ENCODE peak calls at places on chromosomes 6 and 20, in seven cellular contexts. U is H1, W is HCT116, Y is SK-N-SH, G is GM12878, L is HepG2, O is K562. C is an unnamed sample.

GRCh38 chr6:150747155-150747554 is 118.3 kb upstream of the MTHFD1L start:
- DNase-seq in W (no peak), O (no peak), U (no peak), Y (no peak), L (no peak), G (no peak), C (no peak)

GRCh38 chr20:11849270-11849920 is 68.3 kb upstream of the BTBD3 start:
- DNase-seq in U (no peak), W (no peak), G (no peak), O (no peak), L (no peak), Y (no peak), C (no peak)

GRCh38 chr6:108874470-108875160 is 26.4 kb downstream of the ARMC2 start:
- DNase-seq in W (no peak), O (no peak), L (no peak), U (no peak), Y (no peak), G (peak), C (peak)

GRCh38 chr20:23115823-23116222 is 29.7 kb upstream of the CD93 start:
- DNase-seq in O (no peak), U (no peak), G (peak), L (no peak), W (no peak), Y (no peak), C (no peak)

GRCh38 chr6:11769816-11770545 is 8.6 kb downstream of the ADTRP start:
- DNase-seq in W (no peak), O (peak), U (peak), Y (no peak), L (no peak), G (no peak), C (no peak)

GRCh38 chr6:6788394-6789020 is 200.0 kb downstream of the LY86 start:
- DNase-seq in G (no peak), L (no peak), W (no peak), O (peak), Y (no peak), U (peak), C (peak)

GRCh38 chr20:45583502-45583901 is 4.4 kb upstream of the WFDC8 start:
- DNase-seq in W (no peak), Y (no peak), G (no peak), O (no peak), L (no peak), U (no peak), C (no peak)

GRCh38 chr6:168193816-168194701 is 115.0 kb upstream of the FRMD1 start:
- DNase-seq in G (no peak), Y (peak), U (peak), W (peak), L (peak), O (peak), C (no peak)

GRCh38 chr20:39298116-39298515 is 336.0 kb downstream of the DHX35 start:
- DNase-seq in W (no peak), O (no peak), L (no peak), U (no peak), Y (no peak), G (no peak), C (no peak)

GRCh38 chr6:63140682-63141318 is 70.5 kb upstream of the FKBP1C start:
- DNase-seq in L (no peak), U (no peak), W (no peak), Y (no peak), O (no peak), G (no peak), C (no peak)

GRCh38 chr20:63021356-63022321 is 14.9 kb upstream of the BHLHE23 start:
- DNase-seq in U (no peak), Y (no peak), L (no peak), O (no peak), G (no peak), W (no peak), C (no peak)

GRCh38 chr6:16723833-16724232 is 37.4 kb downstream of the ATXN1 start:
- DNase-seq in W (peak), U (no peak), O (no peak), L (peak), G (no peak), Y (no peak), C (peak)

GRCh38 chr6:136069119-136069518 is 181.0 kb downstream of the MTFR2 start:
- DNase-seq in L (no peak), U (no peak), O (no peak), W (no peak), G (no peak), Y (no peak), C (peak)

GRCh38 chr6:30599625-30600324 is 17.3 kb downstream of the PPP1R10 start:
- DNase-seq in W (no peak), L (no peak), O (peak), Y (no peak), U (no peak), G (no peak), C (peak)

GRCh38 chr6:137387365-137387764 is 106.8 kb downstream of the OLIG3 start:
- DNase-seq in U (no peak), W (no peak), Y (no peak), G (no peak), O (no peak), L (no peak), C (no peak)

GRCh38 chr6:13814938-13815575 is 700 bp upstream of the MCUR1 start:
- DNase-seq in U (no peak), O (peak), G (no peak), Y (no peak), W (no peak), L (no peak), C (peak)

GRCh38 chr6:48825501-48826317 is 637.3 kb downstream of the MMUT start:
- DNase-seq in W (no peak), G (no peak), U (no peak), O (no peak), L (no peak), Y (no peak), C (peak)

GRCh38 chr6:48826318-48826595 is 636.8 kb downstream of the MMUT start:
- DNase-seq in W (no peak), G (no peak), O (no peak), Y (no peak), U (no peak), L (no peak), C (peak)

DNA sequence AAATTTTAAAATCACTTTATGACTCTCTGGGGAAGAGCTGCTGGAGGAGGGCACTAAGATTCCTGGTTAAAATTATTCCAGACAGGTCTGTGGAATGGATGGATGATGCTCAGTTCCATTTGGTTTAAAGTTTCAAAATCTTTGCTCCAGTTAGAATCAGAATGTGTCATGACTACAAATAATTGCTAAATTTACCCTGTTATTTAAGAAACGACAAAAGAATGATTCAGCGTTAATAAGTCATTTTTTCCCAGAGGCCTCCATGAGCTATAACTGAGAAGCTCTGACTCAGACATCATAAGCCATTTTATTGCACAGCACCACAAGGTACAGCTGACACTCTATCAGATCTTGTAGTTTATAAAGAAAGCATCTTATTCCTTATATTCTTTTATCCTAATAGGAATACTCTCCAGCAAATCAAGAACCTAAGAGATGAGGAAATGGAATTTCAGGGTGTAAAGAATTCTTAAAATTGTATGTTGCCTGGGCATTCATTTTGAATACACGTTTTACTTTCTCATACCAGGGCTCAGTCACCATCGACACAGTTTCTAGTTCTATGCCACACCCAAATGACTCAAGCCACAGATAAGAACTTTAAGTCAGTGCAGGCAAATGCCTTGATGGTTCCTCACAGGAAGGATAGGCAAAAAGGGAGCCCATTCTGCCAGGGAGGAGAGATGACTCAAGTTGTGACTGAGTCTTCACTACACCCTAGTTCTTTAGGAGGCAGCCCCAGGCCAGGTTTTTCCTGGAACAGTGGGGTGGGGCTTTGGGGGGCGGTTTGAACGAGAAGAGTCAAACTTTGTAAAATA is 636.0 kb downstream of the MMUT start:
- DNase-seq in O (no peak), U (no peak), Y (no peak), L (no peak), W (peak), G (no peak), C (peak)
- H3K9ac ChIP-seq in O (no peak), U (no peak), Y (peak), L (no peak), W (peak), G (no peak), C (peak)

GRCh38 chr20:17809714-17810631 is 110.2 kb downstream of the BANF2 start:
- DNase-seq in U (no peak), G (no peak), Y (no peak), L (no peak), W (no peak), O (no peak), C (no peak)
- TF ChIP-seq POLR2AphosphoS5 in U (no peak), G (no peak), Y (no peak), L (no peak), W (no peak), O (no peak), C (no peak)

GRCh38 chr6:46013639-46014038 is 2.0 kb downstream of the CLIC5 start:
- DNase-seq in W (no peak), G (no peak), Y (no peak), O (no peak), L (no peak), U (no peak), C (no peak)
- TF ChIP-seq MAX in W (no peak), G (no peak), Y (no peak), O (no peak), L (no peak), U (no peak), C (no peak)

GRCh38 chr6:98835149-98836024 is 1.0 kb downstream of the POU3F2 start:
- DNase-seq in U (peak), W (no peak), Y (peak), G (no peak), O (no peak), L (no peak), C (no peak)

GRCh38 chr6:98839788-98840361 is 5.5 kb downstream of the POU3F2 start:
- DNase-seq in W (no peak), Y (peak), O (peak), G (no peak), L (peak), U (no peak), C (no peak)

GRCh38 chr6:98836025-98836961 is 1.9 kb downstream of the POU3F2 start:
- DNase-seq in Y (no peak), U (peak), W (no peak), G (no peak), L (no peak), O (peak), C (no peak)

GRCh38 chr6:98838027-98838426 is 3.7 kb downstream of the POU3F2 start:
- DNase-seq in Y (no peak), W (no peak), O (no peak), U (no peak), L (no peak), G (no peak), C (no peak)

GRCh38 chr6:98836962-98837944 is 2.9 kb downstream of the POU3F2 start:
- DNase-seq in O (no peak), G (no peak), W (no peak), U (no peak), Y (no peak), L (peak), C (no peak)
- H3K9ac ChIP-seq in O (no peak), G (no peak), W (no peak), U (no peak), Y (no peak), L (no peak), C (no peak)